ENCODE peak calls at places on chromosomes 13 and 19, in six cellular contexts. G, Y, C, B, T and S are unnamed samples.

GRCh38 chr13:35614666-35615065 is 138.2 kb upstream of the MAB21L1 start:
- DNase-seq in G (no peak), Y (no peak), B (no peak), C (no peak), T (no peak), S (no peak)

GRCh38 chr13:65605386-65605785 is 1624.8 kb downstream of the PCDH9 start:
- DNase-seq in G (no peak), Y (peak; percentile 3), T (no peak), C (no peak), B (no peak), S (no peak)

GRCh38 chr13:97484286-97484685 is 50.3 kb downstream of the RAP2A start:
- DNase-seq in B (no peak), Y (no peak), G (no peak), T (no peak), C (no peak), S (no peak)

GRCh38 chr13:66329988-66330429 is 900.1 kb downstream of the PCDH9 start:
- DNase-seq in T (peak; percentile 35), Y (peak; percentile 37), B (no peak), G (no peak), C (no peak), S (no peak)

GRCh38 chr13:48750588-48751383 is 97.1 kb downstream of the CYSLTR2 start:
- DNase-seq in C (no peak), T (peak; percentile 47), Y (no peak), G (no peak), B (no peak), S (no peak)

GRCh38 chr13:43908156-43909126 is 28.7 kb downstream of the LACC1 start:
- DNase-seq in C (no peak), B (peak; percentile 49), G (peak; percentile 35), T (peak; percentile 90), Y (peak; percentile 91), S (no peak)

GRCh38 chr13:107730835-107731234 is 484.5 kb downstream of the LIG4 start:
- DNase-seq in G (no peak), B (no peak), C (no peak), Y (peak; percentile 67), T (peak; percentile 28), S (no peak)

GRCh38 chr19:18783958-18784785 is 6.9 kb downstream of the COMP start:
- DNase-seq in B (no peak), C (no peak), G (no peak), Y (no peak), T (no peak), S (no peak)

GRCh38 chr13:112729408-112729807 is 39.6 kb downstream of the ATP11A start:
- DNase-seq in Y (no peak), C (no peak), B (no peak), G (no peak), T (no peak), S (peak; percentile 57)

GRCh38 chr13:39385154-39385553 is 217.8 kb downstream of the LHFPL6 start:
- DNase-seq in C (no peak), B (no peak), G (no peak), Y (no peak), T (no peak), S (no peak)

GRCh38 chr19:13079542-13079986 is 23.1 kb downstream of the LYL1 start:
- DNase-seq in G (no peak), Y (peak; percentile 50), T (peak; percentile 76), B (no peak), C (no peak), S (peak; percentile 79)

GRCh38 chr13:75800545-75800944 is 164.4 kb downstream of the LMO7 start:
- DNase-seq in Y (no peak), G (no peak), T (no peak), C (no peak), B (peak; percentile 38), S (no peak)

GRCh38 chr13:94323746-94324408 is 155.6 kb downstream of the DCT start:
- DNase-seq in Y (no peak), B (no peak), T (no peak), G (no peak), C (no peak), S (no peak)

GRCh38 chr19:38055655-38056521 is 148.9 kb downstream of the SIPA1L3 start:
- DNase-seq in Y (no peak), B (no peak), C (no peak), G (no peak), T (no peak), S (no peak)

GRCh38 chr13:99357920-99358319 is 50.7 kb upstream of the GPR183 start:
- DNase-seq in C (no peak), T (no peak), B (no peak), G (no peak), Y (no peak), S (no peak)

GRCh38 chr13:78587395-78587794 is 16.0 kb downstream of the POU4F1 start:
- DNase-seq in B (no peak), C (no peak), Y (no peak), G (no peak), T (no peak), S (no peak)

GRCh38 chr19:41872775-41873647 is 4.1 kb upstream of the CD79A start:
- DNase-seq in C (no peak), T (peak; percentile 64), G (no peak), B (peak; percentile 92), Y (peak; percentile 59), S (peak; percentile 92)

DNA sequence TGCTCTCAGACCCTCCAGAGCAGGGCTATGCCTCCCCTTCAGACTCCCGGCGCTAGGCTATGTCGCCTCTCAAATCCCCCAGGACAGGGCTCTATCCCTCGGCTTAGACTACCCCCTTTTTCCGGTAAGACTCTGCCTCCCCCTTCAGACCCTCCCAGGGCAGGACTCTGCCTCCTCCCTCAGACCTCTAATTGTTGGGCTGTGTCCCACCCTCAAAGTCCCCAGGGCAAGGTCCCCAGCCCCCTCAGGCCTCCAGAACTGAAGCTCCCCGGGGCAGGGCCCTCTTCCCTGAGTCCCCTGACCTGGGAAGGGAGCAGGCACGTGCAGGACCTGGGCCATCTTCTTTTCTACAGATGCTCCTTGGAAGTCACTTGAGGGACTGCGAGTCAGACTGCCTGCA is 3.2 kb downstream of the KANK2 start:
- DNase-seq in T (no peak), B (no peak), C (no peak), G (no peak), Y (no peak), S (no peak)
- H3K4me3 ChIP-seq in T (peak overlapping the region; percentile 81), B (no peak overlapping the region), C (peak overlapping the region; percentile 67), G (no peak overlapping the region), Y (no peak overlapping the region), S (peak overlapping the region; percentile 63)

DNA sequence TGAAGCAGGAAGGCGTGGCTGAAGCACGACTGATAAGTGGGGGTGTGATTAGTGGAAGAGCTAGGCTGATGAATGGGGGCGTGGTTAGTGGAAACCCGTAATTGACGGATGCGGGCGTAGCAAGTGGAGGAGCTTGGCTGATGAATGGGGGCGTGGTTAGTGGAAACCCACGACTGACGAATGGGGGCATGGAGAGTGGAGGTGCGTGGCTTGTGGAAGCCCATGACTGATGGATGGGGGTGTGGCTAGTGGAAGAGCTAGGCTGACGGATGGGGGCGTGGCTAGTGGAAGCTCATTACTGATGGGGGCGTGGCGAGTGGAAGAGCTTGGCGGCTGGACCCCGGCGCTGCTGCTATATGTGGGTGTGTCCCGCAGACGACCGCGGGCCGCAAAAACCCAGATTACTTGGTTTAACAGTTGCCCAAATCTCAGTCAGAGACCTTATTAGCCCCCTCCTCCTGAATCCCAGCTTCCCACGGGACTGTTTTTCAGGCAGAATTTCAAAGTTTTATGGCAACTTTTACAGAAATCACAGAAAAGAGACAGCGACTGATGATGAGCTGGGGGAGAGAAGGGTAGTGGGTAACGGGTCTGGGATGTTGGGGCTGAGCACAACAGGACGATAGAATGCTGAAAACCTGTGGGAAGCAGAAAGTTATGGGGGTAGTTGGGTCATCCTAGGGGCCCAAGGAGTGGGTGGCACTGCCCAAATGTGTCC is 9.0 kb upstream of the MEIS3 start:
- DNase-seq in B (peak; percentile 92), G (peak; percentile 78), Y (peak; percentile 98), T (peak; percentile 88), C (peak; percentile 82), S (peak; percentile 86)
- H3K4me3 ChIP-seq in B (peak overlapping the region; percentile 13), G (no peak overlapping the region), Y (peak overlapping the region; percentile 12), T (peak overlapping the region; percentile 15), C (peak overlapping the region; percentile 28), S (no peak overlapping the region)

GRCh38 chr13:110910013-110910890 is 4.6 kb downstream of the ANKRD10 start:
- DNase-seq in C (no peak), B (no peak), Y (no peak), T (no peak), G (no peak), S (no peak)

GRCh38 chr13:110913322-110913721 is 1.5 kb downstream of the ANKRD10 start:
- DNase-seq in T (no peak), G (no peak), B (peak; percentile 25), Y (peak; percentile 26), C (no peak), S (no peak)

GRCh38 chr13:110913911-110914292 is 967 bp downstream of the ANKRD10 start:
- DNase-seq in B (no peak), Y (no peak), T (no peak), G (no peak), C (no peak), S (no peak)

GRCh38 chr13:110912651-110913051 is 2.2 kb downstream of the ANKRD10 start:
- DNase-seq in B (no peak), Y (peak; percentile 90), G (no peak), C (peak; percentile 69), T (peak; percentile 72), S (no peak)

GRCh38 chr13:110911880-110912279 is 3.0 kb downstream of the ANKRD10 start:
- DNase-seq in C (no peak), Y (peak; percentile 25), G (no peak), B (no peak), T (no peak), S (no peak)
- H3K4me3 ChIP-seq in C (peak overlapping the region; percentile 90), Y (no peak overlapping the region), G (no peak overlapping the region), B (no peak overlapping the region), T (peak overlapping the region; percentile 90), S (no peak overlapping the region)

GRCh38 chr19:50148528-50148927 is 14.6 kb downstream of the IZUMO2 start:
- DNase-seq in C (no peak), Y (no peak), G (no peak), T (no peak), B (no peak), S (no peak)
- H3K4me3 ChIP-seq in C (peak overlapping the region; percentile 79), Y (no peak overlapping the region), G (no peak overlapping the region), T (no peak overlapping the region), B (peak overlapping the region; percentile 85), S (no peak overlapping the region)

DNA sequence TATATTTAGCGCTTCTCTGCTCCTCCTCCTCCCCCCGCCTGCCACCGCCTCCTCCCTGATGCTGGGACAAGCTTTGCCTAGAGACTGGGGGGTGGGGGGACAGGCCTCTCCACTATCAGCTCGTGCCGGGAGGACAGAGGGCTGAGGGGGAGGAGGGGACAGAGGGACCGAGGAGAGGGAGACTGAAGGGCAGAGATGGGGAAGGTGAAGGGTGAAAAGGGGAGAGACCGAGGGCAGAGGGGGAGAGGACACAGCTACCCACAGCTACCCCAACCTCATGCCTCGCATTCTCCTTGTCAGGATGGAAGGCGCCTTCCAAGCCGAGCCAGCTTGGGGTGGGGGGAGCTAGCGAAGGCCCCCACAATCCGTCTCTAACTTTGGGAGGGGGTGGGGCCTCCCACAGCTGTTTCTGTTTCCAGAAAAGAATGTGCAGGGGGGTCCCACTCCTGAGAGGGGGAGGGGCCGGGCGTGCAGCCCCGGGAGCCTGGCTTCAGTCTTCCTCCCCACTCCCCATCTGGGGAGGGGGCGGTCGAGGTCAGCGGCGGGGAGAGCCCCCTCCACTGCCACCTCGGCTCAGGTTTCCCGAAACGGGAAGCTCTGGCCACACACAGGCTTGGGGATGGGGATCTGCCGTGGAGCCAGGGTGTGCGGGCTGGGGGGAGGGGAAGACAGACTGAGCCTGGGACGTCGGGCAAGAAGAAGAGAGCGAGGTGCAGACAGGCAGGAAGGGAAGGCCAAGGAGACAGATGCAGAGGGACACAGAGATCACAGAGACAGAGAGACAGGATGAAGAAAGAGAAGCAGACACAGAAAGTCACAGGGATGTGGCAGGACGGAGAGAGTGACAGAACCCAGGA is 1.6 kb downstream of the DACT3 start:
- DNase-seq in B (peak; percentile 25), Y (no peak), C (peak; percentile 73), G (no peak), T (no peak), S (peak; percentile 68)
- H3K4me3 ChIP-seq in B (no peak overlapping the region), Y (peak overlapping the region; percentile 64), C (peak overlapping the region; percentile 96), G (no peak overlapping the region), T (peak overlapping the region; percentile 38), S (peak overlapping the region; percentile 57)